ENCODE peak calls at places on chromosome 16, in nine cellular contexts. One of them, this sample, is unnamed.

GRCh38 chr16:80994451-80994850 is 12.2 kb downstream of the CMC2 start:
- DNase-seq in Peyer's patch: no peak
- DNase-seq in AG10803: no peak
- DNase-seq in prostate gland: no peak
- DNase-seq in fibroblast of the aortic adventitia: peak; percentile 76
- DNase-seq in fibroblast of pulmonary artery: peak; percentile 43
- DNase-seq in GM12865: no peak
- DNase-seq in lower leg skin: no peak
- DNase-seq in AG09319: no peak
- DNase-seq in this sample: no peak

GRCh38 chr16:4379001-4379688 is 7.5 kb downstream of the VASN start:
- DNase-seq in Peyer's patch: no peak
- DNase-seq in AG09319: no peak
- DNase-seq in GM12865: no peak
- DNase-seq in fibroblast of pulmonary artery: no peak
- DNase-seq in lower leg skin: no peak
- DNase-seq in fibroblast of the aortic adventitia: no peak
- DNase-seq in AG10803: no peak
- DNase-seq in prostate gland: no peak
- DNase-seq in this sample: no peak

GRCh38 chr16:84947022-84947421 is 64.3 kb downstream of the ZDHHC7 start:
- DNase-seq in prostate gland: peak; percentile 93
- DNase-seq in AG10803: peak; percentile 53
- DNase-seq in fibroblast of pulmonary artery: no peak
- DNase-seq in fibroblast of the aortic adventitia: no peak
- DNase-seq in Peyer's patch: no peak
- DNase-seq in AG09319: no peak
- DNase-seq in lower leg skin: peak; percentile 58
- DNase-seq in GM12865: no peak
- DNase-seq in this sample: no peak

GRCh38 chr16:72928089-72928981 is 119.6 kb downstream of the ZFHX3 start:
- DNase-seq in fibroblast of pulmonary artery: no peak
- DNase-seq in prostate gland: peak; percentile 66
- DNase-seq in Peyer's patch: no peak
- DNase-seq in lower leg skin: no peak
- DNase-seq in AG09319: no peak
- DNase-seq in AG10803: no peak
- DNase-seq in GM12865: no peak
- DNase-seq in fibroblast of the aortic adventitia: no peak
- DNase-seq in this sample: no peak

GRCh38 chr16:72537684-72538083 is 365.7 kb upstream of the PMFBP1 start:
- DNase-seq in GM12865: no peak
- DNase-seq in lower leg skin: no peak
- DNase-seq in fibroblast of pulmonary artery: peak; percentile 55
- DNase-seq in Peyer's patch: no peak
- DNase-seq in AG09319: no peak
- DNase-seq in fibroblast of the aortic adventitia: peak; percentile 68
- DNase-seq in prostate gland: no peak
- DNase-seq in AG10803: peak; percentile 63
- DNase-seq in this sample: no peak

GRCh38 chr16:24737391-24737871 is 8.0 kb downstream of the TNRC6A start:
- DNase-seq in prostate gland: no peak
- DNase-seq in GM12865: no peak
- DNase-seq in lower leg skin: no peak
- DNase-seq in fibroblast of pulmonary artery: peak; percentile 59
- DNase-seq in fibroblast of the aortic adventitia: peak; percentile 74
- DNase-seq in AG09319: peak; percentile 14
- DNase-seq in AG10803: peak; percentile 58
- DNase-seq in Peyer's patch: no peak
- DNase-seq in this sample: no peak

GRCh38 chr16:56862776-56863175 is 2.2 kb upstream of the SLC12A3 start:
- DNase-seq in prostate gland: no peak
- DNase-seq in GM12865: no peak
- DNase-seq in Peyer's patch: peak; percentile 45
- DNase-seq in fibroblast of pulmonary artery: no peak
- DNase-seq in AG09319: no peak
- DNase-seq in lower leg skin: no peak
- DNase-seq in fibroblast of the aortic adventitia: no peak
- DNase-seq in AG10803: no peak
- DNase-seq in this sample: peak; percentile 27

GRCh38 chr16:89764711-89765201 is 43.4 kb downstream of the ZNF276 start:
- DNase-seq in fibroblast of pulmonary artery: no peak
- DNase-seq in AG09319: no peak
- DNase-seq in GM12865: peak; percentile 94
- DNase-seq in AG10803: no peak
- DNase-seq in prostate gland: no peak
- DNase-seq in fibroblast of the aortic adventitia: no peak
- DNase-seq in lower leg skin: peak; percentile 54
- DNase-seq in Peyer's patch: peak; percentile 86
- DNase-seq in this sample: peak; percentile 54

GRCh38 chr16:13940397-13940933 is 20.5 kb downstream of the ERCC4 start:
- DNase-seq in lower leg skin: no peak
- DNase-seq in Peyer's patch: no peak
- DNase-seq in fibroblast of pulmonary artery: no peak
- DNase-seq in GM12865: no peak
- DNase-seq in fibroblast of the aortic adventitia: no peak
- DNase-seq in AG09319: no peak
- DNase-seq in AG10803: no peak
- DNase-seq in prostate gland: no peak
- DNase-seq in this sample: no peak

DNA sequence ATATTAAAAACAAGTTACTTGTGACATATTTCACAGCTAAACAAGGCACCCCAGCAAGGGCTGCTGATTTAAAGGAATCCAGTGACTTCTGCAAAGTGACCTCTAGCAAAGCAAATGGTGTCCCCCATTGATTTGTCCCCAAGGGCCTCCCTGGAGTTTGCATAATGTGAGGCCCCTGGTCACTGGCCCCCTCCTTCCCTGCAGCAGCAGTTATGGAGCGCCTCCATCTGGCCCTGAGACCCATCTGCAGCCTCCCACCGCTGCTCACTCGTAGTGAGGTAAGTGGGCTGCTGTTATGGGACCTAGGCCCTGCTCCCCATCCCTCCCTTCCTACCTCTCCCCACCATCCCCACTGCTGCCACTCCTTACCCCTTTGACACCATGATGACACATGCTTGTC is 19.6 kb upstream of the EEF2K start:
- DNase-seq in lower leg skin: no peak
- DNase-seq in prostate gland: no peak
- DNase-seq in AG09319: no peak
- DNase-seq in fibroblast of pulmonary artery: no peak
- DNase-seq in GM12865: no peak
- DNase-seq in Peyer's patch: no peak
- DNase-seq in fibroblast of the aortic adventitia: no peak
- DNase-seq in AG10803: no peak
- DNase-seq in this sample: no peak
- TF ChIP-seq CTCF in lower leg skin: no peak
- TF ChIP-seq CTCF in prostate gland: no peak
- TF ChIP-seq CTCF in AG09319: no peak
- TF ChIP-seq CTCF in fibroblast of pulmonary artery: peak; percentile 21
- TF ChIP-seq CTCF in GM12865: peak; percentile 19
- TF ChIP-seq CTCF in Peyer's patch: no peak
- TF ChIP-seq CTCF in fibroblast of the aortic adventitia: no peak
- TF ChIP-seq CTCF in AG10803: peak; percentile 9
- TF ChIP-seq CTCF in this sample: no peak

DNA sequence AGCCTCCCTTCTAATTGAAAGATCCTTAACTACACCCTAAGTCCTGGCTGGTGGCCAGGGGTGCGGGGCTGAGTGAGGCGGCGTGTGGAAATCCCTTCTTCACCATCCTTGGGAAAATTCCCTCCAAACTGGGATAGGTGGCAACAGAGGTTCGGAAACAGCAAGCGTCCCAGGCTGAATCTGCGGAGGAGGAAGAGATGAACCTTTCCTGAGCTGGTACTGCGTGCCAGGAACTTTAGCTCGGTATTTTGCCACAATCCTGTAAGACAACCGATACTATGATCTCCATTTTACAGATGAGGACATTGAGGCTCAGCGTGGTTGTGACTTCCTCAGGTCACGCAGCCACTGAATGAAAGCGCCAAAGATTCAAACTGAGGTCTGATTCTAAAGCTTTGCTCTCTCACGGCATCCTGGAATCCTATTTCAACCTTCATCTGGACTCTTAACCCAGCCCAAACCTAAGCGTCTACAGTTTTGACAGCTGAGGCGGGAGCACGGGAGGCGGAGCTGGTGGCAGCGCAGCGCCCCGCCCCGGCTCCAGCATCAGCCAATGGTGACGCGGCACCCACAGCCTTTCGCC is 570 bp upstream of the CYLD start:
- DNase-seq in GM12865: no peak
- DNase-seq in fibroblast of pulmonary artery: no peak
- DNase-seq in fibroblast of the aortic adventitia: no peak
- DNase-seq in Peyer's patch: no peak
- DNase-seq in AG10803: no peak
- DNase-seq in AG09319: no peak
- DNase-seq in prostate gland: no peak
- DNase-seq in lower leg skin: peak; percentile 37
- DNase-seq in this sample: no peak
- TF ChIP-seq CTCF in GM12865: no peak
- TF ChIP-seq CTCF in fibroblast of pulmonary artery: no peak
- TF ChIP-seq CTCF in fibroblast of the aortic adventitia: no peak
- TF ChIP-seq CTCF in Peyer's patch: no peak
- TF ChIP-seq CTCF in AG10803: peak; percentile 11
- TF ChIP-seq CTCF in AG09319: no peak
- TF ChIP-seq CTCF in prostate gland: no peak
- TF ChIP-seq CTCF in lower leg skin: no peak
- TF ChIP-seq CTCF in this sample: no peak

DNA sequence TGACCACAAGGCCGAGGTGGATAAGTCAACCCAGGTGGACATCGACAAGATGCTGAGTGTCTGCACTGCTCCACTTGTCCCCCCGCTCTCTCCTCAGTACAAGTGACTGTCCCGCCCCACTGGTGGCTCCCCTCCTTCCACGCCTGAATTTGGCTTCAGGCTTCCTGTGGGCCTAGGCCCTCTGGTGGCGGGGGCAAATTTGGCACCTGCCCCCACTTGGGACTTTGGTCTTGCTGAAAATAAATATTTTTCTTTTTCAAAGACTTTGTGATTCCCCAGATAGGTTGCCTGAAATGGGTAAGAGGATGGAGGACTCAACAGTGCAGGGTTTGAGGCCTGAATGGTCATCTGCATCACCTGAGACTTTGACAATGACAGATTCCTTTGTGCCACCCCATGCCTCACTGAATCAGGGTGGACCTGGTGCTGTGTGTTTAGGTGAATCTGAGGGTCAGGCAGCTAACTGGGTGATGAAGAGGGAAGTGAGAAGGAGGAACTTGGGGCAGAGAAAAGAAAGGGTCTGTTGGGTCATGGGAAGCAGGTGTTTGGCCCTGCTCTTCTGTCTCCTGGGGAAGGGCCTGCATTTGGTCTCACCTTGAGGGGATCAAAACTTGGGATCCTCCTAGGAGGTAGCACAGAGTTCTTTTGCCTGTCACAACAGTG is 2.0 kb downstream of the C16orf86 start:
- DNase-seq in fibroblast of the aortic adventitia: no peak
- DNase-seq in AG09319: no peak
- DNase-seq in fibroblast of pulmonary artery: no peak
- DNase-seq in AG10803: no peak
- DNase-seq in lower leg skin: no peak
- DNase-seq in prostate gland: no peak
- DNase-seq in Peyer's patch: peak; percentile 49
- DNase-seq in GM12865: no peak
- DNase-seq in this sample: no peak
- TF ChIP-seq CTCF in fibroblast of the aortic adventitia: no peak
- TF ChIP-seq CTCF in AG09319: no peak
- TF ChIP-seq CTCF in fibroblast of pulmonary artery: peak; percentile 8
- TF ChIP-seq CTCF in AG10803: peak; percentile 9
- TF ChIP-seq CTCF in lower leg skin: no peak
- TF ChIP-seq CTCF in prostate gland: no peak
- TF ChIP-seq CTCF in Peyer's patch: peak; percentile 61
- TF ChIP-seq CTCF in GM12865: peak; percentile 38
- TF ChIP-seq CTCF in this sample: no peak

GRCh38 chr16:49437344-49437743 is 63.7 kb downstream of the C16orf78 start:
- DNase-seq in fibroblast of pulmonary artery: no peak
- DNase-seq in lower leg skin: no peak
- DNase-seq in AG09319: no peak
- DNase-seq in Peyer's patch: no peak
- DNase-seq in fibroblast of the aortic adventitia: no peak
- DNase-seq in GM12865: no peak
- DNase-seq in prostate gland: no peak
- DNase-seq in AG10803: no peak
- DNase-seq in this sample: no peak
- TF ChIP-seq CTCF in fibroblast of pulmonary artery: no peak
- TF ChIP-seq CTCF in lower leg skin: no peak
- TF ChIP-seq CTCF in AG09319: no peak
- TF ChIP-seq CTCF in Peyer's patch: no peak
- TF ChIP-seq CTCF in fibroblast of the aortic adventitia: no peak
- TF ChIP-seq CTCF in GM12865: no peak
- TF ChIP-seq CTCF in prostate gland: no peak
- TF ChIP-seq CTCF in AG10803: no peak
- TF ChIP-seq CTCF in this sample: no peak

GRCh38 chr16:15581127-15581815 is 61.7 kb downstream of the MARF1 start:
- DNase-seq in fibroblast of pulmonary artery: no peak
- DNase-seq in AG10803: no peak
- DNase-seq in lower leg skin: no peak
- DNase-seq in Peyer's patch: no peak
- DNase-seq in GM12865: no peak
- DNase-seq in prostate gland: no peak
- DNase-seq in AG09319: no peak
- DNase-seq in fibroblast of the aortic adventitia: no peak
- DNase-seq in this sample: no peak
- TF ChIP-seq CTCF in fibroblast of pulmonary artery: no peak
- TF ChIP-seq CTCF in AG10803: no peak
- TF ChIP-seq CTCF in lower leg skin: no peak
- TF ChIP-seq CTCF in Peyer's patch: no peak
- TF ChIP-seq CTCF in GM12865: no peak
- TF ChIP-seq CTCF in prostate gland: no peak
- TF ChIP-seq CTCF in AG09319: no peak
- TF ChIP-seq CTCF in fibroblast of the aortic adventitia: no peak
- TF ChIP-seq CTCF in this sample: no peak